ENCODE peak calls at places on chromosome 19, in four cellular contexts. One of them, this sample, is unnamed.
A peak's percentile ranks its signal among the peaks of the same experiment; 100 is the strongest.

GRCh38 chr19:5694952-5695648 is 5.0 kb downstream of the RPL36 start:
- DNase-seq in PC-3: no peak
- DNase-seq in astrocyte: no peak
- DNase-seq in mesenchymal stem cell: no peak
- DNase-seq in this sample: no peak

GRCh38 chr19:38152461-38153379 is 71.3 kb downstream of the DPF1 start:
- DNase-seq in PC-3: peak; percentile 63
- DNase-seq in astrocyte: peak; percentile 79
- DNase-seq in mesenchymal stem cell: no peak
- DNase-seq in this sample: no peak

GRCh38 chr19:33054623-33055022 is 10.1 kb downstream of the RHPN2 start:
- DNase-seq in PC-3: peak; percentile 94
- DNase-seq in astrocyte: no peak
- DNase-seq in mesenchymal stem cell: no peak
- DNase-seq in this sample: peak; percentile 67

GRCh38 chr19:10086032-10086903 is at the start of gene SHFL:
- DNase-seq in PC-3: peak; percentile 54
- DNase-seq in astrocyte: peak; percentile 18
- DNase-seq in mesenchymal stem cell: peak; percentile 71
- DNase-seq in this sample: peak; percentile 52

GRCh38 chr19:6108721-6109633 is 1.3 kb downstream of the RFX2 start:
- DNase-seq in PC-3: peak; percentile 47
- DNase-seq in astrocyte: peak; percentile 62
- DNase-seq in mesenchymal stem cell: peak; percentile 77
- DNase-seq in this sample: peak; percentile 59

GRCh38 chr19:13984875-13985741 is 21.0 kb downstream of the RFX1 start:
- DNase-seq in PC-3: no peak
- DNase-seq in astrocyte: no peak
- DNase-seq in mesenchymal stem cell: no peak
- DNase-seq in this sample: no peak

GRCh38 chr19:6423499-6424189 is 967 bp downstream of the KHSRP start:
- DNase-seq in PC-3: peak; percentile 50
- DNase-seq in astrocyte: peak; percentile 25
- DNase-seq in mesenchymal stem cell: peak; percentile 83
- DNase-seq in this sample: peak; percentile 43

GRCh38 chr19:50508850-50509190 is 2.2 kb downstream of the JOSD2 start:
- DNase-seq in PC-3: no peak
- DNase-seq in astrocyte: no peak
- DNase-seq in mesenchymal stem cell: no peak
- DNase-seq in this sample: no peak

GRCh38 chr19:50198431-50199253 is 4.8 kb upstream of the MYH14 start:
- DNase-seq in PC-3: no peak
- DNase-seq in astrocyte: no peak
- DNase-seq in mesenchymal stem cell: no peak
- DNase-seq in this sample: no peak

GRCh38 chr19:5789201-5789795 is 1.7 kb downstream of the DUS3L start:
- DNase-seq in PC-3: no peak
- DNase-seq in astrocyte: no peak
- DNase-seq in mesenchymal stem cell: no peak
- DNase-seq in this sample: no peak

GRCh38 chr19:36245210-36246005 is 30.5 kb downstream of the ZNF146 start:
- DNase-seq in PC-3: no peak
- DNase-seq in astrocyte: no peak
- DNase-seq in mesenchymal stem cell: no peak
- DNase-seq in this sample: no peak

GRCh38 chr19:17671906-17672305 is 16.2 kb downstream of the UNC13A start:
- DNase-seq in PC-3: peak; percentile 68
- DNase-seq in astrocyte: no peak
- DNase-seq in mesenchymal stem cell: peak; percentile 62
- DNase-seq in this sample: peak; percentile 42

GRCh38 chr19:48152552-48152951 is 17.6 kb downstream of the LIG1 start:
- DNase-seq in PC-3: peak; percentile 67
- DNase-seq in astrocyte: peak; percentile 13
- DNase-seq in mesenchymal stem cell: peak; percentile 61
- DNase-seq in this sample: peak; percentile 20

GRCh38 chr19:45817010-45817724 is 2.1 kb upstream of the RSPH6A start:
- DNase-seq in PC-3: peak; percentile 91
- DNase-seq in astrocyte: peak; percentile 71
- DNase-seq in mesenchymal stem cell: peak; percentile 93
- DNase-seq in this sample: peak; percentile 75
- H3K9ac ChIP-seq in PC-3: no peak overlapping the region
- H3K9ac ChIP-seq in astrocyte: no peak overlapping the region
- H3K9ac ChIP-seq in mesenchymal stem cell: peak overlapping the region; percentile 49
- H3K9ac ChIP-seq in this sample: no peak overlapping the region

GRCh38 chr19:56476671-56477428 is at the start of gene ZNF667:
- DNase-seq in PC-3: peak; percentile 46
- DNase-seq in astrocyte: peak; percentile 62
- DNase-seq in mesenchymal stem cell: peak; percentile 94
- DNase-seq in this sample: peak; percentile 64
- H3K4me3 ChIP-seq in PC-3: peak within 1 kb of the TSS; percentile 65
- H3K4me3 ChIP-seq in astrocyte: peak within 1 kb of the TSS; percentile 92
- H3K4me3 ChIP-seq in mesenchymal stem cell: peak within 1 kb of the TSS; percentile 90
- H3K4me3 ChIP-seq in this sample: peak within 1 kb of the TSS; percentile 47

GRCh38 chr19:39236527-39236926 is 8.3 kb downstream of the IFNL3 start:
- DNase-seq in PC-3: no peak
- DNase-seq in astrocyte: no peak
- DNase-seq in mesenchymal stem cell: no peak
- DNase-seq in this sample: no peak

GRCh38 chr19:39238944-39239343 is 5.9 kb downstream of the IFNL3 start:
- DNase-seq in PC-3: no peak
- DNase-seq in astrocyte: no peak
- DNase-seq in mesenchymal stem cell: no peak
- DNase-seq in this sample: no peak

GRCh38 chr19:39240421-39240820 is 4.4 kb downstream of the IFNL3 start:
- DNase-seq in PC-3: no peak
- DNase-seq in astrocyte: no peak
- DNase-seq in mesenchymal stem cell: no peak
- DNase-seq in this sample: no peak

GRCh38 chr19:39237200-39238184 is 7.3 kb downstream of the IFNL3 start:
- DNase-seq in PC-3: peak; percentile 52
- DNase-seq in astrocyte: no peak
- DNase-seq in mesenchymal stem cell: no peak
- DNase-seq in this sample: peak; percentile 15

GRCh38 chr19:39238209-39238608 is 6.6 kb downstream of the IFNL3 start:
- DNase-seq in PC-3: no peak
- DNase-seq in astrocyte: no peak
- DNase-seq in mesenchymal stem cell: no peak
- DNase-seq in this sample: no peak
- H2AFZ ChIP-seq in PC-3: no peak overlapping the region
- H2AFZ ChIP-seq in astrocyte: no peak overlapping the region
- H2AFZ ChIP-seq in mesenchymal stem cell: no peak overlapping the region
- H2AFZ ChIP-seq in this sample: no peak overlapping the region

GRCh38 chr19:11418166-11418517 is 972 bp downstream of the RGL3 start:
- DNase-seq in PC-3: no peak
- DNase-seq in astrocyte: no peak
- DNase-seq in mesenchymal stem cell: no peak
- DNase-seq in this sample: no peak

GRCh38 chr19:11420429-11420893 is 1.3 kb upstream of the RGL3 start:
- DNase-seq in PC-3: no peak
- DNase-seq in astrocyte: no peak
- DNase-seq in mesenchymal stem cell: peak; percentile 61
- DNase-seq in this sample: no peak

GRCh38 chr19:11420894-11421606 is 1.9 kb upstream of the RGL3 start:
- DNase-seq in PC-3: no peak
- DNase-seq in astrocyte: no peak
- DNase-seq in mesenchymal stem cell: no peak
- DNase-seq in this sample: no peak

GRCh38 chr19:11416346-11417052 is 2.6 kb downstream of the RGL3 start:
- DNase-seq in PC-3: no peak
- DNase-seq in astrocyte: no peak
- DNase-seq in mesenchymal stem cell: no peak
- DNase-seq in this sample: no peak

GRCh38 chr19:11418518-11419506 is at the start of gene RGL3:
- DNase-seq in PC-3: peak; percentile 33
- DNase-seq in astrocyte: no peak
- DNase-seq in mesenchymal stem cell: no peak
- DNase-seq in this sample: no peak
- H3K9ac ChIP-seq in PC-3: peak within 1 kb of the TSS; percentile 31
- H3K9ac ChIP-seq in astrocyte: no peak within 1 kb of the TSS
- H3K9ac ChIP-seq in mesenchymal stem cell: no peak within 1 kb of the TSS
- H3K9ac ChIP-seq in this sample: no peak within 1 kb of the TSS

GRCh38 chr19:1260749-1261511 is 8.2 kb upstream of the CIRBP start:
- DNase-seq in PC-3: peak; percentile 94
- DNase-seq in astrocyte: peak; percentile 82
- DNase-seq in mesenchymal stem cell: peak; percentile 95
- DNase-seq in this sample: peak; percentile 94

GRCh38 chr19:1262687-1263123 is 6.4 kb upstream of the CIRBP start:
- DNase-seq in PC-3: no peak
- DNase-seq in astrocyte: no peak
- DNase-seq in mesenchymal stem cell: no peak
- DNase-seq in this sample: no peak

GRCh38 chr19:1263198-1263597 is 5.9 kb upstream of the CIRBP start:
- DNase-seq in PC-3: no peak
- DNase-seq in astrocyte: no peak
- DNase-seq in mesenchymal stem cell: no peak
- DNase-seq in this sample: no peak

GRCh38 chr19:1261512-1261862 is 7.6 kb upstream of the CIRBP start:
- DNase-seq in PC-3: no peak
- DNase-seq in astrocyte: no peak
- DNase-seq in mesenchymal stem cell: peak; percentile 54
- DNase-seq in this sample: no peak

GRCh38 chr19:1261863-1262686 is 7.1 kb upstream of the CIRBP start:
- DNase-seq in PC-3: peak; percentile 48
- DNase-seq in astrocyte: peak; percentile 71
- DNase-seq in mesenchymal stem cell: peak; percentile 54
- DNase-seq in this sample: no peak
- H3K4me3 ChIP-seq in PC-3: peak overlapping the region; percentile 86
- H3K4me3 ChIP-seq in astrocyte: peak overlapping the region; percentile 59
- H3K4me3 ChIP-seq in mesenchymal stem cell: peak overlapping the region; percentile 80
- H3K4me3 ChIP-seq in this sample: peak overlapping the region; percentile 79

DNA sequence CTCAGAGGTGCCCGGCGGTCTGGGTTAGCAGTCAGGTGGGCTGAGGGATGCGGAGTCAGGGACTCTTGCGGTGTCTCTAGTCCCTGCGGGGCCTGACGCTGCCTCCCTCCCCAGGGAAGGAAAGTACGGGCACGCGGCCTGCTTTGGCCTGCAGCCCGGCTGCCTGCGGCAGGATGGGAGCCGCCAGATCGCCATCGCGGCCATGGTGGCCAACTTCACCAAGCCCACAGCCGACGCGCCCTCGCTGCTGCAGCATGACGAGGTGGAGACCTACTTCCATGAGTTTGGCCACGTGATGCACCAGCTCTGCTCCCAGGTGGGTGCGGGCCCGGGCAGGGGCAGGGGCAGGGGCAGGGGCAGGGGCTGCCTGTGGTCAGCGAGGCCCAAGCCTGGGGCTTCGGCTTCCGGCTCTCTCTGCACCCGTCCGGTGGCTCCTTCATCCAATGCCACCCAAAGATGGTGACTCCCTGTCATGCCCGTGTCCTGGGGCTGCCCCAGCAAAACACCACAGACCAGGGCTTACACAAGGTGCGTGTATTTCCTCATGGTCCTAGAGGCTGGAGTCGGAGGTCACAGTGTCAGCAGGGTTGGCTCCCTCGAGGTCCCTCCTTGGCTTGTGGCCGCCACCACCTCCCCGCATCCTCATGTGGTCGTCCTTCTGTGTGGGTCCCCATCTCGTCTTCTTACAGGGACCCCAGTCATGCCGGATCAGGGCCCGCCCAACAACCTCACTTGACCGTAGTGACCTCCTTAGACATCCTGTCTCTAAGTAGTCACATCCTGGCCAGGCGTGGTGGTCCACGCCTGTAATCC is 11.3 kb upstream of the ZNF554 start:
- DNase-seq in PC-3: no peak
- DNase-seq in astrocyte: no peak
- DNase-seq in mesenchymal stem cell: no peak
- DNase-seq in this sample: no peak
- H2AFZ ChIP-seq in PC-3: no peak overlapping the region
- H2AFZ ChIP-seq in astrocyte: no peak overlapping the region
- H2AFZ ChIP-seq in mesenchymal stem cell: no peak overlapping the region
- H2AFZ ChIP-seq in this sample: no peak overlapping the region

GRCh38 chr19:16584825-16585801 is 12.9 kb upstream of the SLC35E1 start:
- DNase-seq in PC-3: no peak
- DNase-seq in astrocyte: no peak
- DNase-seq in mesenchymal stem cell: no peak
- DNase-seq in this sample: no peak
- H3K9ac ChIP-seq in PC-3: no peak overlapping the region
- H3K9ac ChIP-seq in astrocyte: peak overlapping the region; percentile 55
- H3K9ac ChIP-seq in mesenchymal stem cell: peak overlapping the region; percentile 2
- H3K9ac ChIP-seq in this sample: no peak overlapping the region